ENCODE peak calls at places on chromosomes 11 and 22, in seven cellular contexts. One of them, this sample, is unnamed.

GRCh38 chr11:96869207-96869606 is 479.4 kb downstream of the JRKL start:
- DNase-seq in midbrain: no peak
- DNase-seq in ovary: no peak
- DNase-seq in iris pigment epithelial cell: peak; percentile 3
- DNase-seq in anterior cingulate cortex: no peak
- DNase-seq in HTR-8/SVneo: no peak
- DNase-seq in M059J: peak; percentile 32
- DNase-seq in this sample: no peak

GRCh38 chr11:6737872-6738466 is 33.8 kb downstream of the OR2AG2 start:
- DNase-seq in midbrain: peak; percentile 33
- DNase-seq in ovary: no peak
- DNase-seq in iris pigment epithelial cell: peak; percentile 53
- DNase-seq in anterior cingulate cortex: no peak
- DNase-seq in HTR-8/SVneo: peak; percentile 38
- DNase-seq in M059J: peak; percentile 57
- DNase-seq in this sample: peak; percentile 54

GRCh38 chr11:7605544-7605943 is 67.8 kb downstream of the CYB5R2 start:
- DNase-seq in midbrain: no peak
- DNase-seq in ovary: no peak
- DNase-seq in iris pigment epithelial cell: peak; percentile 69
- DNase-seq in anterior cingulate cortex: no peak
- DNase-seq in HTR-8/SVneo: peak; percentile 19
- DNase-seq in M059J: peak; percentile 97
- DNase-seq in this sample: no peak

GRCh38 chr11:75035911-75036536 is 47.3 kb downstream of the NEU3 start:
- DNase-seq in midbrain: no peak
- DNase-seq in ovary: no peak
- DNase-seq in iris pigment epithelial cell: no peak
- DNase-seq in anterior cingulate cortex: no peak
- DNase-seq in HTR-8/SVneo: no peak
- DNase-seq in M059J: peak; percentile 95
- DNase-seq in this sample: no peak

GRCh38 chr11:17930544-17931144 is 82.2 kb downstream of the SERGEF start:
- DNase-seq in midbrain: no peak
- DNase-seq in ovary: no peak
- DNase-seq in iris pigment epithelial cell: no peak
- DNase-seq in anterior cingulate cortex: no peak
- DNase-seq in HTR-8/SVneo: no peak
- DNase-seq in M059J: no peak
- DNase-seq in this sample: no peak

GRCh38 chr11:18171377-18172000 is 1.1 kb upstream of the MRGPRX4 start:
- DNase-seq in midbrain: peak; percentile 17
- DNase-seq in ovary: no peak
- DNase-seq in iris pigment epithelial cell: peak; percentile 27
- DNase-seq in anterior cingulate cortex: no peak
- DNase-seq in HTR-8/SVneo: peak; percentile 27
- DNase-seq in M059J: peak; percentile 45
- DNase-seq in this sample: peak; percentile 63

GRCh38 chr11:113484223-113484622 is 9.0 kb upstream of the DRD2 start:
- DNase-seq in midbrain: no peak
- DNase-seq in ovary: no peak
- DNase-seq in iris pigment epithelial cell: no peak
- DNase-seq in anterior cingulate cortex: no peak
- DNase-seq in HTR-8/SVneo: no peak
- DNase-seq in M059J: no peak
- DNase-seq in this sample: no peak

GRCh38 chr11:107957109-107957588 is 28.9 kb downstream of the RAB39A start:
- DNase-seq in midbrain: peak; percentile 23
- DNase-seq in ovary: no peak
- DNase-seq in iris pigment epithelial cell: peak; percentile 4
- DNase-seq in anterior cingulate cortex: no peak
- DNase-seq in HTR-8/SVneo: no peak
- DNase-seq in M059J: peak; percentile 4
- DNase-seq in this sample: no peak

GRCh38 chr11:92376146-92376599 is 151.6 kb downstream of the FAT3 start:
- DNase-seq in midbrain: no peak
- DNase-seq in ovary: no peak
- DNase-seq in iris pigment epithelial cell: peak; percentile 44
- DNase-seq in anterior cingulate cortex: no peak
- DNase-seq in HTR-8/SVneo: no peak
- DNase-seq in M059J: peak; percentile 63
- DNase-seq in this sample: no peak

GRCh38 chr11:63939351-63939920 is 634 bp downstream of the NAA40 start:
- DNase-seq in midbrain: no peak
- DNase-seq in ovary: no peak
- DNase-seq in iris pigment epithelial cell: peak; percentile 44
- DNase-seq in anterior cingulate cortex: no peak
- DNase-seq in HTR-8/SVneo: no peak
- DNase-seq in M059J: peak; percentile 37
- DNase-seq in this sample: no peak

GRCh38 chr11:67062526-67063373 is 6.1 kb downstream of the RHOD start:
- DNase-seq in midbrain: no peak
- DNase-seq in ovary: no peak
- DNase-seq in iris pigment epithelial cell: no peak
- DNase-seq in anterior cingulate cortex: no peak
- DNase-seq in HTR-8/SVneo: no peak
- DNase-seq in M059J: peak; percentile 56
- DNase-seq in this sample: no peak

GRCh38 chr11:32939046-32939445 is 46.4 kb downstream of the QSER1 start:
- DNase-seq in midbrain: no peak
- DNase-seq in ovary: no peak
- DNase-seq in iris pigment epithelial cell: no peak
- DNase-seq in anterior cingulate cortex: no peak
- DNase-seq in HTR-8/SVneo: no peak
- DNase-seq in M059J: no peak
- DNase-seq in this sample: no peak

GRCh38 chr22:20268350-20269012 is 363 bp upstream of the RTN4R start:
- DNase-seq in midbrain: peak; percentile 36
- DNase-seq in ovary: peak; percentile 66
- DNase-seq in iris pigment epithelial cell: peak; percentile 38
- DNase-seq in anterior cingulate cortex: no peak
- DNase-seq in HTR-8/SVneo: no peak
- DNase-seq in M059J: peak; percentile 29
- DNase-seq in this sample: peak; percentile 15

GRCh38 chr11:130103296-130103814 is 33.7 kb downstream of the APLP2 start:
- DNase-seq in midbrain: peak; percentile 10
- DNase-seq in ovary: no peak
- DNase-seq in iris pigment epithelial cell: peak; percentile 99
- DNase-seq in anterior cingulate cortex: no peak
- DNase-seq in HTR-8/SVneo: peak; percentile 70
- DNase-seq in M059J: peak; percentile 99
- DNase-seq in this sample: no peak

GRCh38 chr11:119262668-119263351 is 54.1 kb downstream of the MCAM start:
- DNase-seq in midbrain: no peak
- DNase-seq in ovary: no peak
- DNase-seq in iris pigment epithelial cell: peak; percentile 58
- DNase-seq in anterior cingulate cortex: no peak
- DNase-seq in HTR-8/SVneo: peak; percentile 31
- DNase-seq in M059J: peak; percentile 65
- DNase-seq in this sample: no peak

GRCh38 chr11:122439911-122440782 is 215.4 kb upstream of the UBASH3B start:
- DNase-seq in midbrain: peak; percentile 70
- DNase-seq in ovary: peak; percentile 50
- DNase-seq in iris pigment epithelial cell: peak; percentile 26
- DNase-seq in anterior cingulate cortex: peak; percentile 26
- DNase-seq in HTR-8/SVneo: no peak
- DNase-seq in M059J: peak; percentile 54
- DNase-seq in this sample: no peak

GRCh38 chr11:75319035-75319877 is 32.2 kb downstream of the ARRB1 start:
- DNase-seq in midbrain: no peak
- DNase-seq in ovary: no peak
- DNase-seq in iris pigment epithelial cell: no peak
- DNase-seq in anterior cingulate cortex: no peak
- DNase-seq in HTR-8/SVneo: no peak
- DNase-seq in M059J: peak; percentile 79
- DNase-seq in this sample: no peak

GRCh38 chr22:43255299-43255698 is 68.4 kb upstream of the TTLL12 start:
- DNase-seq in midbrain: no peak
- DNase-seq in ovary: no peak
- DNase-seq in iris pigment epithelial cell: no peak
- DNase-seq in anterior cingulate cortex: no peak
- DNase-seq in HTR-8/SVneo: no peak
- DNase-seq in M059J: no peak
- DNase-seq in this sample: no peak

GRCh38 chr11:83836883-83837654 is 550.9 kb upstream of the CCDC90B start:
- DNase-seq in midbrain: peak; percentile 66
- DNase-seq in ovary: peak; percentile 21
- DNase-seq in iris pigment epithelial cell: peak; percentile 61
- DNase-seq in anterior cingulate cortex: no peak
- DNase-seq in HTR-8/SVneo: peak; percentile 29
- DNase-seq in M059J: peak; percentile 35
- DNase-seq in this sample: peak; percentile 71

GRCh38 chr11:61888043-61888442 is 3.3 kb downstream of the FADS3 start:
- DNase-seq in midbrain: no peak
- DNase-seq in ovary: peak; percentile 51
- DNase-seq in iris pigment epithelial cell: peak; percentile 88
- DNase-seq in anterior cingulate cortex: no peak
- DNase-seq in HTR-8/SVneo: peak; percentile 84
- DNase-seq in M059J: peak; percentile 100
- DNase-seq in this sample: no peak

GRCh38 chr11:79074547-79074946 is 366.3 kb downstream of the TENM4 start:
- DNase-seq in midbrain: no peak
- DNase-seq in ovary: no peak
- DNase-seq in iris pigment epithelial cell: no peak
- DNase-seq in anterior cingulate cortex: no peak
- DNase-seq in HTR-8/SVneo: no peak
- DNase-seq in M059J: no peak
- DNase-seq in this sample: no peak

GRCh38 chr11:72625746-72626636 is 48.2 kb downstream of the PDE2A start:
- DNase-seq in midbrain: no peak
- DNase-seq in ovary: peak; percentile 75
- DNase-seq in iris pigment epithelial cell: peak; percentile 44
- DNase-seq in anterior cingulate cortex: no peak
- DNase-seq in HTR-8/SVneo: no peak
- DNase-seq in M059J: no peak
- DNase-seq in this sample: no peak

GRCh38 chr11:13875643-13876042 is 86.9 kb upstream of the SPON1 start:
- DNase-seq in midbrain: no peak
- DNase-seq in ovary: no peak
- DNase-seq in iris pigment epithelial cell: no peak
- DNase-seq in anterior cingulate cortex: no peak
- DNase-seq in HTR-8/SVneo: no peak
- DNase-seq in M059J: no peak
- DNase-seq in this sample: peak; percentile 93

GRCh38 chr22:31272522-31273446 is 19.5 kb downstream of the PIK3IP1 start:
- DNase-seq in midbrain: peak; percentile 70
- DNase-seq in ovary: peak; percentile 56
- DNase-seq in iris pigment epithelial cell: peak; percentile 56
- DNase-seq in anterior cingulate cortex: no peak
- DNase-seq in HTR-8/SVneo: peak; percentile 56
- DNase-seq in M059J: peak; percentile 65
- DNase-seq in this sample: peak; percentile 74

GRCh38 chr11:92505689-92506088 is 281.1 kb downstream of the FAT3 start:
- DNase-seq in midbrain: no peak
- DNase-seq in ovary: no peak
- DNase-seq in iris pigment epithelial cell: no peak
- DNase-seq in anterior cingulate cortex: no peak
- DNase-seq in HTR-8/SVneo: no peak
- DNase-seq in M059J: peak; percentile 54
- DNase-seq in this sample: no peak

GRCh38 chr11:12581923-12582322 is 92.3 kb upstream of the TEAD1 start:
- DNase-seq in midbrain: no peak
- DNase-seq in ovary: no peak
- DNase-seq in iris pigment epithelial cell: peak; percentile 84
- DNase-seq in anterior cingulate cortex: no peak
- DNase-seq in HTR-8/SVneo: peak; percentile 45
- DNase-seq in M059J: peak; percentile 97
- DNase-seq in this sample: no peak

GRCh38 chr11:14538271-14538925 is 18.2 kb upstream of the PSMA1 start:
- DNase-seq in midbrain: no peak
- DNase-seq in ovary: no peak
- DNase-seq in iris pigment epithelial cell: no peak
- DNase-seq in anterior cingulate cortex: no peak
- DNase-seq in HTR-8/SVneo: no peak
- DNase-seq in M059J: no peak
- DNase-seq in this sample: no peak

GRCh38 chr22:32839776-32840571 is 38.5 kb downstream of the TIMP3 start:
- DNase-seq in midbrain: no peak
- DNase-seq in ovary: peak; percentile 72
- DNase-seq in iris pigment epithelial cell: peak; percentile 29
- DNase-seq in anterior cingulate cortex: no peak
- DNase-seq in HTR-8/SVneo: no peak
- DNase-seq in M059J: peak; percentile 51
- DNase-seq in this sample: no peak

GRCh38 chr11:2267871-2268825 is 2.2 kb downstream of the ASCL2 start:
- DNase-seq in midbrain: no peak
- DNase-seq in ovary: peak; percentile 22
- DNase-seq in iris pigment epithelial cell: no peak
- DNase-seq in anterior cingulate cortex: no peak
- DNase-seq in HTR-8/SVneo: no peak
- DNase-seq in M059J: no peak
- DNase-seq in this sample: no peak

GRCh38 chr22:21917206-21917958 is 35.3 kb downstream of the PPM1F start:
- DNase-seq in midbrain: peak; percentile 35
- DNase-seq in ovary: peak; percentile 56
- DNase-seq in iris pigment epithelial cell: no peak
- DNase-seq in anterior cingulate cortex: no peak
- DNase-seq in HTR-8/SVneo: no peak
- DNase-seq in M059J: no peak
- DNase-seq in this sample: no peak

GRCh38 chr11:64794526-64794925 is 8.5 kb downstream of the MAP4K2 start:
- DNase-seq in midbrain: no peak
- DNase-seq in ovary: no peak
- DNase-seq in iris pigment epithelial cell: no peak
- DNase-seq in anterior cingulate cortex: no peak
- DNase-seq in HTR-8/SVneo: no peak
- DNase-seq in M059J: no peak
- DNase-seq in this sample: no peak

This sample was measured in COLO829.